ENCODE peak calls at places on chromosomes 5 and 9, in ten cellular contexts. P is activated T-helper 1 cell treated with anti-CD3 and anti-CD28 coated beads, Interleukin-12 subunit alpha, Interleukin-12 subunit beta, Interleukin-2, Interleukin-4 antibody, amounts not matched to agents 30 ng/mL and 10 ng/mL and 1 ng/mL, durations not matched to agents 14 hours and 24 hours and 36 hours; Z is aorta; C is stimulated activated naive CD4-positive, alpha-beta T cell; U is HCT116; L is stimulated activated CD4-positive, alpha-beta T cell treated with anti-CD3 and anti-CD28 coated beads, Interleukin-1b, Interleukin-23, amount 100 ng/mL, for 1 hour; F is GM23338; K is AG09309; O is effector CD8-positive, alpha-beta T cell; S is HT1080. V is an unnamed sample.

GRCh38 chr5:96733771-96734498 is 71.8 kb downstream of the CAST start:
- DNase-seq in U (peak), S (peak), K (no peak), L (no peak), C (no peak), O (no peak), P (no peak), F (peak), Z (no peak), V (no peak)

GRCh38 chr9:91163441-91163772 is 198.3 kb downstream of the AUH start:
- DNase-seq in Z (no peak), K (no peak), L (no peak), U (no peak), C (no peak), O (no peak), P (no peak), F (no peak), S (no peak), V (no peak)

GRCh38 chr5:137498301-137498735 is 808 bp downstream of the SPOCK1 start:
- DNase-seq in O (no peak), U (no peak), F (peak), L (no peak), P (no peak), Z (peak), S (no peak), C (no peak), K (no peak), V (no peak)

GRCh38 chr5:150279618-150280017 is 10.0 kb downstream of the CAMK2A start:
- DNase-seq in C (no peak), Z (no peak), K (no peak), U (no peak), O (no peak), P (no peak), L (no peak), F (no peak), S (no peak), V (no peak)

GRCh38 chr5:68648944-68649874 is 433.7 kb downstream of the PIK3R1 start:
- DNase-seq in S (no peak), O (no peak), P (no peak), C (no peak), K (no peak), F (no peak), U (no peak), Z (no peak), L (no peak), V (no peak)

GRCh38 chr5:132134384-132134783 is 60.8 kb downstream of the CSF2 start:
- DNase-seq in P (no peak), S (peak), Z (no peak), F (peak), C (no peak), U (peak), K (no peak), L (no peak), O (no peak), V (no peak)

GRCh38 chr5:94544031-94544650 is 74.3 kb downstream of the KIAA0825 start:
- DNase-seq in K (no peak), Z (no peak), C (no peak), L (no peak), U (no peak), P (no peak), F (no peak), S (peak), O (no peak), V (no peak)

GRCh38 chr5:150438873-150439546 is 10.5 kb downstream of the RPS14 start:
- DNase-seq in S (no peak), U (no peak), C (no peak), F (peak), Z (no peak), L (no peak), O (no peak), K (no peak), P (no peak), V (no peak)

GRCh38 chr9:113652355-113653152 is 189.0 kb downstream of the RGS3 start:
- DNase-seq in O (no peak), C (no peak), L (no peak), P (no peak), U (no peak), F (no peak), Z (no peak), S (no peak), K (no peak), V (no peak)

GRCh38 chr5:96794757-96795156 is 13.0 kb downstream of the ERAP1 start:
- DNase-seq in P (no peak), Z (no peak), L (no peak), F (no peak), O (peak), K (no peak), S (no peak), C (no peak), U (no peak), V (no peak)

GRCh38 chr5:173868096-173868879 is 19.9 kb upstream of the CPEB4 start:
- DNase-seq in C (no peak), S (peak), L (no peak), F (no peak), P (no peak), Z (no peak), O (no peak), K (no peak), U (no peak), V (no peak)

GRCh38 chr9:128175102-128175563 is 15.1 kb downstream of the BBLN start:
- DNase-seq in P (no peak), U (no peak), O (no peak), F (no peak), S (no peak), C (no peak), L (no peak), Z (no peak), K (no peak), V (no peak)

GRCh38 chr9:21831841-21832509 is 29.5 kb downstream of the MTAP start:
- DNase-seq in Z (no peak), L (no peak), S (no peak), P (peak), C (no peak), F (no peak), U (no peak), K (peak), O (no peak), V (no peak)

GRCh38 chr9:21872696-21873095 is 70.3 kb downstream of the MTAP start:
- DNase-seq in P (no peak), F (no peak), C (no peak), K (no peak), O (no peak), U (no peak), Z (no peak), L (no peak), S (no peak), V (no peak)

GRCh38 chr9:137406876-137407589 is 15.9 kb downstream of the EXD3 start:
- DNase-seq in S (no peak), Z (peak), P (peak), L (peak), K (no peak), U (no peak), O (peak), C (peak), F (peak), V (no peak)

GRCh38 chr5:84688566-84688965 is 303.9 kb upstream of the EDIL3 start:
- DNase-seq in O (no peak), P (no peak), F (no peak), C (no peak), U (no peak), Z (no peak), K (peak), S (peak), L (no peak), V (no peak)

GRCh38 chr5:73312146-73312871 is 136.3 kb downstream of the FOXD1 start:
- DNase-seq in L (no peak), U (no peak), Z (peak), F (peak), P (no peak), K (peak), C (no peak), S (peak), O (no peak), V (no peak)

GRCh38 chr5:156532921-156533320 is 206.0 kb downstream of the SGCD start:
- DNase-seq in Z (no peak), S (no peak), K (no peak), F (no peak), O (no peak), P (no peak), U (no peak), L (no peak), C (no peak), V (no peak)

GRCh38 chr5:89034588-89034987 is 151.6 kb upstream of the MEF2C start:
- DNase-seq in F (no peak), K (no peak), S (peak), U (no peak), O (no peak), P (no peak), L (no peak), C (no peak), Z (no peak), V (no peak)

GRCh38 chr9:94140791-94141790 is 56.8 kb downstream of the PTPDC1 start:
- DNase-seq in C (no peak), U (no peak), S (peak), P (no peak), O (no peak), Z (no peak), F (no peak), K (no peak), L (no peak), V (no peak)

GRCh38 chr9:118961857-118962256 is 407.4 kb downstream of the BRINP1 start:
- DNase-seq in K (peak), O (no peak), P (no peak), C (no peak), U (no peak), L (no peak), F (peak), Z (no peak), S (peak), V (no peak)

GRCh38 chr5:128227984-128228383 is 144.4 kb downstream of the SLC12A2 start:
- DNase-seq in F (no peak), K (peak), U (peak), P (no peak), O (no peak), S (peak), Z (no peak), C (no peak), L (no peak), V (no peak)

GRCh38 chr5:106094128-106094726 is 1576.5 kb downstream of the EFNA5 start:
- DNase-seq in O (no peak), P (no peak), U (no peak), S (peak), L (no peak), Z (no peak), K (no peak), C (no peak), F (no peak), V (no peak)

GRCh38 chr9:99516657-99517049 is 294.6 kb downstream of the SEC61B start:
- DNase-seq in Z (no peak), O (no peak), P (no peak), F (no peak), U (no peak), S (no peak), L (no peak), K (no peak), C (no peak), V (no peak)

GRCh38 chr5:94017579-94017978 is 276.2 kb upstream of the POU5F2 start:
- DNase-seq in P (no peak), L (no peak), C (no peak), Z (no peak), F (no peak), O (no peak), K (no peak), S (peak), U (no peak), V (no peak)

GRCh38 chr5:74507596-74507995 is 132.9 kb downstream of the ENC1 start:
- DNase-seq in U (no peak), L (no peak), O (no peak), P (no peak), S (no peak), C (no peak), K (no peak), F (no peak), Z (no peak), V (no peak)

GRCh38 chr5:40266952-40267351 is 412.8 kb upstream of the PTGER4 start:
- DNase-seq in P (no peak), S (peak), L (no peak), Z (no peak), O (no peak), C (no peak), U (no peak), K (no peak), F (no peak), V (no peak)

GRCh38 chr5:4674176-4674575 is 466.0 kb upstream of the ADAMTS16 start:
- DNase-seq in Z (no peak), C (no peak), F (no peak), P (no peak), K (no peak), O (no peak), S (no peak), L (no peak), U (no peak), V (no peak)

GRCh38 chr5:171640396-171640981 is 145.1 kb upstream of the SMIM23 start:
- DNase-seq in Z (no peak), O (no peak), L (no peak), K (no peak), C (no peak), P (no peak), U (no peak), S (no peak), F (no peak), V (no peak)

GRCh38 chr5:175805256-175806011 is 65.9 kb upstream of the CPLX2 start:
- DNase-seq in O (no peak), F (no peak), K (no peak), S (no peak), P (no peak), U (no peak), Z (no peak), L (no peak), C (no peak), V (no peak)

GRCh38 chr5:7857918-7858632 is 7.1 kb upstream of the CFAP90 start:
- DNase-seq in U (no peak), O (no peak), L (no peak), K (no peak), F (no peak), S (no peak), Z (no peak), C (no peak), P (no peak), V (no peak)

V was measured in amygdala.